ENCODE peak calls at places on chromosomes 16 and 17, in nine cellular contexts. G is brain microvascular endothelial cell; B is breast epithelium; K is CD8-positive, alpha-beta T cell; H is stomach; N is cardiac fibroblast; S is sigmoid colon; O is BJ; E is fibroblast of pulmonary artery. A is an unnamed sample.

GRCh38 chr17:36703860-36704266 is 102.5 kb downstream of the MRM1 start:
- DNase-seq in G (peak; percentile 13), B (no peak), K (peak; percentile 41), H (no peak), N (peak; percentile 20), S (no peak), O (no peak), E (peak; percentile 38), A (peak; percentile 16)

GRCh38 chr17:21174719-21175118 is 39.2 kb downstream of the TMEM11 start:
- DNase-seq in G (peak; percentile 20), B (no peak), K (no peak), H (peak; percentile 13), N (peak; percentile 20), S (no peak), O (no peak), E (peak; percentile 23), A (no peak)

GRCh38 chr17:31489295-31490018 is 98.0 kb downstream of the RAB11FIP4 start:
- DNase-seq in G (no peak), B (no peak), K (peak; percentile 57), H (peak; percentile 92), N (no peak), S (no peak), O (no peak), E (no peak), A (no peak)

GRCh38 chr17:62140836-62141235 is 75.8 kb upstream of the MED13 start:
- DNase-seq in G (no peak), B (no peak), K (no peak), H (peak; percentile 57), N (peak; percentile 67), S (no peak), O (no peak), E (peak; percentile 78), A (no peak)

GRCh38 chr16:80260906-80261311 is 279.9 kb upstream of the DYNLRB2 start:
- DNase-seq in G (no peak), B (no peak), K (no peak), H (no peak), N (peak; percentile 8), S (no peak), O (no peak), E (no peak), A (peak; percentile 24)

GRCh38 chr17:45019177-45019711 is 32.2 kb downstream of the DCAKD start:
- DNase-seq in G (no peak), B (no peak), K (no peak), H (peak; percentile 61), N (no peak), S (peak; percentile 73), O (no peak), E (peak; percentile 44), A (no peak)

GRCh38 chr17:59914274-59914854 is 21.4 kb downstream of the RPS6KB1 start:
- DNase-seq in G (no peak), B (no peak), K (no peak), H (no peak), N (peak; percentile 64), S (no peak), O (no peak), E (peak; percentile 70), A (peak; percentile 37)

GRCh38 chr17:48795444-48796162 is 21.4 kb downstream of the TTLL6 start:
- DNase-seq in G (peak; percentile 41), B (no peak), K (no peak), H (no peak), N (peak; percentile 63), S (no peak), O (peak; percentile 50), E (peak; percentile 40), A (peak; percentile 48)

GRCh38 chr17:79191270-79191934 is 116.8 kb downstream of the ENGASE start:
- DNase-seq in G (no peak), B (no peak), K (no peak), H (no peak), N (no peak), S (no peak), O (no peak), E (no peak), A (no peak)

GRCh38 chr17:32943647-32944191 is 15.8 kb downstream of the TMEM98 start:
- DNase-seq in G (peak; percentile 47), B (no peak), K (no peak), H (no peak), N (peak; percentile 67), S (peak; percentile 68), O (peak; percentile 86), E (peak; percentile 90), A (no peak)

GRCh38 chr17:32944248-32945020 is 16.5 kb downstream of the TMEM98 start:
- DNase-seq in G (no peak), B (no peak), K (no peak), H (no peak), N (no peak), S (no peak), O (no peak), E (no peak), A (no peak)

GRCh38 chr17:32941419-32942032 is 13.6 kb downstream of the TMEM98 start:
- DNase-seq in G (no peak), B (no peak), K (no peak), H (no peak), N (no peak), S (no peak), O (no peak), E (no peak), A (no peak)

GRCh38 chr17:32943206-32943605 is 15.3 kb downstream of the TMEM98 start:
- DNase-seq in G (no peak), B (no peak), K (no peak), H (peak; percentile 34), N (peak; percentile 34), S (no peak), O (no peak), E (peak; percentile 39), A (no peak)

DNA sequence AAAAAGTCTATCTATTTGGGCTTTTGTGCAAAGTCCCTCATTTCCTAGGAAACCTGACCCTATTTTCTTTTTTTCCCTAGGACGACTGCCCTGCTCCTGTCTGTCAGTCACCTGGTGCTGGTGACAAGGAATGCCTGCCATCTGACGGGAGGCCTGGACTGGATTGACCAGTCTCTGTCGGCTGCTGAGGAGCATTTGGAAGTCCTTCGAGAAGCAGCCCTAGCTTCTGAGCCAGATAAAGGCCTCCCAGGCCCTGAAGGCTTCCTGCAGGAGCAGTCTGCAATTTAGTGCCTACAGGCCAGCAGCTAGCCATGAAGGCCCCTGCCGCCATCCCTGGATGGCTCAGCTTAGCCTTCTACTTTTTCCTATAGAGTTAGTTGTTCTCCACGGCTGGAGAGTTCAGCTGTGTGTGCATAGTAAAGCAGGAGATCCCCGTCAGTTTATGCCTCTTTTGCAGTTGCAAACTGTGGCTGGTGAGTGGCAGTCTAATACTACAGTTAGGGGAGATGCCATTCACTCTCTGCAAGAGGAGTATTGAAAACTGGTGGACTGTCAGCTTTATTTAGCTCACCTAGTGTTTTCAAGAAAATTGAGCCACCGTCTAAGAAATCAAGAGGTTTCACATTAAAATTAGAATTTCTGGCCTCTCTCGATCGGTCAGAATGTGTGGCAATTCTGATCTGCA is 12.9 kb downstream of the TMEM98 start:
- DNase-seq in G (no peak), B (no peak), K (no peak), H (no peak), N (no peak), S (no peak), O (no peak), E (no peak), A (no peak)
- TF ChIP-seq CTCF in G (no peak), B (no peak), K (no peak), H (no peak), N (no peak), S (no peak), O (no peak), E (no peak), A (no peak)

GRCh38 chr16:87319011-87319410 is 1.8 kb upstream of the C16orf95 start:
- DNase-seq in G (no peak), B (no peak), K (no peak), H (no peak), N (no peak), S (no peak), O (no peak), E (no peak), A (no peak)
- H3K4me3 ChIP-seq in G (no peak overlapping the region), B (no peak overlapping the region), K (no peak overlapping the region), H (no peak overlapping the region), N (no peak overlapping the region), S (no peak overlapping the region), O (no peak overlapping the region), E (no peak overlapping the region), A (no peak overlapping the region)

DNA sequence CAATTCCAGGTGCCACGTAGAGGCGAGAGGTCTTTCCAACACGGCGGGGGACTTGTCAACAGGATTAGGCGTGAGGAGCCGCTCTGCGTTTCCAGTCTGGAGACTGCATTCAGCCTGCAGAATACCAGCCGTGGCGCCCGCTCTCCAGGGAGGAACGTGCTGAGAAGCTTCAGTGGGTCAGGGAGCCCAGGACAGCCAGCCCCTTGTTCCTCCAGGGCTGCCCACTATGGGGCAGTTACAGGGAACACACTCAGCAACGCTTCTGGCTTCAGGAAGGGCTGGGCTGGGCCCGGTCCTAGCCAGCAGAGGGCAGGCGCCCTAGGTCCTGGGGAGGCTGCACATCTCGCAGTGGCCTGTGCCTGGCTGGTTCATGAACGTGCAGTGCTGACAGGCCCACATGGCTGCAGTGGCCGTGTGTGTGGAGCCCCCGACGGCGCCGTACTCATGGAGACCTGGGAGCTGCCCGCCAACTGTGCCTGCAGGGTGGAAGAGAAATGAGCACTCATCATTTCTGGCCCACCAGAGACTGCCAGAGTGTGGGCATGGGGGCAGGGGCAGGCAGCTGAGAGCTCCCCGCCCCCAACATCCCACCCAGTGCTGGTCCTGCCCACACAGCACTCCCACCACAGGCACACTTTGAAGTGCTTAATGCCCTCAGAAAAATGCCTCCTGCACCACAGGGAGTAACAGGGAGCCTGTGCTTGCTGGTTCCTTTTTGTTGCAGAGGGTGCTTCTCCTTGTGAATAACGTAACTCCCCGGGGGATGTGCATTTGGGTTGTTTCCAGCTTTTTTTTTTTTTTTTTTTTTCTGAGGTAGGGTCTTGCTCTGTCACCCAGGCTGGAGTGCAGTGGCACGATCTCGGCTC is 7.0 kb upstream of the FAAP100 start:
- DNase-seq in G (no peak), B (no peak), K (no peak), H (no peak), N (peak; percentile 20), S (no peak), O (no peak), E (peak; percentile 20), A (no peak)
- TF ChIP-seq CTCF in G (peak; percentile 72), B (no peak), K (no peak), H (no peak), N (peak; percentile 39), S (no peak), O (peak; percentile 30), E (peak; percentile 15), A (peak; percentile 53)

GRCh38 chr17:8153550-8153956 is 1.3 kb upstream of the PER1 start:
- DNase-seq in G (peak; percentile 94), B (no peak), K (peak; percentile 60), H (peak; percentile 73), N (peak; percentile 99), S (peak; percentile 94), O (peak; percentile 77), E (peak; percentile 98), A (peak; percentile 97)

GRCh38 chr17:8153957-8154607 is 1.9 kb upstream of the PER1 start:
- DNase-seq in G (peak; percentile 99), B (peak; percentile 100), K (peak; percentile 94), H (peak; percentile 100), N (peak; percentile 100), S (peak; percentile 100), O (peak; percentile 97), E (peak; percentile 100), A (peak; percentile 100)

GRCh38 chr17:8152981-8153549 is 861 bp upstream of the PER1 start:
- DNase-seq in G (no peak), B (no peak), K (no peak), H (no peak), N (no peak), S (peak; percentile 76), O (no peak), E (no peak), A (no peak)

GRCh38 chr17:8155341-8156173 is 3.4 kb upstream of the PER1 start:
- DNase-seq in G (no peak), B (no peak), K (peak; percentile 51), H (peak; percentile 60), N (peak; percentile 38), S (peak; percentile 67), O (no peak), E (no peak), A (no peak)

GRCh38 chr17:8154608-8155152 is 2.5 kb upstream of the PER1 start:
- DNase-seq in G (no peak), B (no peak), K (no peak), H (no peak), N (peak; percentile 34), S (no peak), O (no peak), E (peak; percentile 50), A (no peak)
- H3K4me3 ChIP-seq in G (peak overlapping the region; percentile 77), B (peak overlapping the region; percentile 99), K (peak overlapping the region; percentile 90), H (peak overlapping the region; percentile 91), N (peak overlapping the region; percentile 82), S (peak overlapping the region; percentile 97), O (no peak overlapping the region), E (peak overlapping the region; percentile 79), A (peak overlapping the region; percentile 73)

A was measured in astrocyte of the spinal cord.